ENCODE peak calls at places on chromosomes 13 and 19, in eight cellular contexts. L, P, D, S, R, I, Q and T are unnamed samples.

GRCh38 chr19:49803529-49803856 is 9.6 kb downstream of the FUZ start:
- DNase-seq in D (no peak), L (no peak), I (no peak), Q (no peak), P (no peak), S (no peak), R (no peak), T (no peak)

GRCh38 chr13:34654203-34654602 is 287.9 kb upstream of the NBEA start:
- DNase-seq in I (no peak), Q (no peak), P (no peak), L (no peak), R (no peak), S (no peak), D (no peak), T (no peak)

GRCh38 chr19:16897572-16898056 is 8.8 kb downstream of the F2RL3 start:
- DNase-seq in Q (peak), I (peak), S (no peak), D (no peak), P (no peak), L (no peak), R (no peak), T (no peak)

GRCh38 chr13:48370815-48371214 is 42.1 kb downstream of the LPAR6 start:
- DNase-seq in R (no peak), I (no peak), L (no peak), S (no peak), Q (no peak), D (no peak), P (no peak), T (no peak)

GRCh38 chr13:95235199-95235726 is 66.0 kb downstream of the ABCC4 start:
- DNase-seq in P (no peak), Q (peak), I (no peak), R (no peak), L (no peak), D (no peak), S (no peak), T (no peak)

GRCh38 chr13:99433543-99434075 is 67.7 kb upstream of the TM9SF2 start:
- DNase-seq in S (no peak), P (no peak), L (no peak), Q (no peak), D (no peak), I (no peak), R (no peak), T (no peak)

GRCh38 chr13:67652887-67653286 is 422.8 kb upstream of the PCDH9 start:
- DNase-seq in S (no peak), L (no peak), P (no peak), R (no peak), Q (no peak), D (no peak), I (no peak), T (no peak)

GRCh38 chr13:109779074-109779473 is 7.3 kb downstream of the IRS2 start:
- DNase-seq in P (no peak), S (no peak), Q (no peak), I (no peak), R (no peak), L (no peak), D (no peak), T (no peak)

GRCh38 chr19:18282021-18282787 is 782 bp upstream of the JUND start:
- DNase-seq in R (no peak), L (no peak), D (peak), S (no peak), P (no peak), Q (no peak), I (no peak), T (no peak)

GRCh38 chr13:48531416-48532145 is 1.3 kb downstream of the RCBTB2 start:
- DNase-seq in S (no peak), I (no peak), P (no peak), L (no peak), Q (no peak), R (no peak), D (no peak), T (no peak)

GRCh38 chr19:13238891-13239534 is 88.8 kb downstream of the IER2 start:
- DNase-seq in R (no peak), S (no peak), P (no peak), I (no peak), D (no peak), Q (no peak), L (no peak), T (no peak)

GRCh38 chr13:46484561-46484960 is 68.4 kb upstream of the LRCH1 start:
- DNase-seq in L (no peak), R (peak), I (no peak), D (no peak), S (no peak), P (no peak), Q (no peak), T (no peak)